ENCODE peak calls at places on chromosome 4, in six cellular contexts. W is kidney epithelial cell, V is mammary epithelial cell, E is spleen, A is fibroblast of the aortic adventitia, J is astrocyte of the spinal cord. B is an unnamed sample.

GRCh38 chr4:185276036-185276435 is 66.6 kb downstream of the SNX25 start:
- DNase-seq in W (no peak), V (peak), E (no peak), A (peak), J (peak), B (peak)

GRCh38 chr4:37528161-37528560 is 158.0 kb downstream of the RELL1 start:
- DNase-seq in W (no peak), V (peak), E (no peak), A (no peak), J (no peak), B (no peak)

GRCh38 chr4:61201562-61202099 is 1.5 kb downstream of the ADGRL3 start:
- DNase-seq in W (no peak), V (peak), E (no peak), A (no peak), J (no peak), B (peak)

GRCh38 chr4:101081695-101082369 is 265.5 kb downstream of the PPP3CA start:
- DNase-seq in W (no peak), V (peak), E (no peak), A (no peak), J (no peak), B (no peak)

GRCh38 chr4:82661601-82662000 is 99.8 kb upstream of the TMEM150C start:
- DNase-seq in W (no peak), V (no peak), E (no peak), A (no peak), J (no peak), B (no peak)

GRCh38 chr4:23327120-23327519 is 562.7 kb downstream of the PPARGC1A start:
- DNase-seq in W (no peak), V (no peak), E (no peak), A (no peak), J (no peak), B (no peak)

GRCh38 chr4:96525901-96526300 is 686.0 kb downstream of the PDHA2 start:
- DNase-seq in W (no peak), V (no peak), E (no peak), A (no peak), J (peak), B (no peak)

GRCh38 chr4:64360664-64361398 is 48.4 kb downstream of the TECRL start:
- DNase-seq in W (no peak), V (no peak), E (peak), A (no peak), J (no peak), B (no peak)

GRCh38 chr4:72613959-72614358 is 44.9 kb upstream of the ADAMTS3 start:
- DNase-seq in W (no peak), V (no peak), E (no peak), A (no peak), J (no peak), B (no peak)

GRCh38 chr4:54998991-54999390 is 126.4 kb downstream of the KDR start:
- DNase-seq in W (no peak), V (no peak), E (no peak), A (peak), J (peak), B (peak)
- TF ChIP-seq CTCF in W (peak), V (peak), E (peak), A (peak), J (peak), B (peak)

DNA sequence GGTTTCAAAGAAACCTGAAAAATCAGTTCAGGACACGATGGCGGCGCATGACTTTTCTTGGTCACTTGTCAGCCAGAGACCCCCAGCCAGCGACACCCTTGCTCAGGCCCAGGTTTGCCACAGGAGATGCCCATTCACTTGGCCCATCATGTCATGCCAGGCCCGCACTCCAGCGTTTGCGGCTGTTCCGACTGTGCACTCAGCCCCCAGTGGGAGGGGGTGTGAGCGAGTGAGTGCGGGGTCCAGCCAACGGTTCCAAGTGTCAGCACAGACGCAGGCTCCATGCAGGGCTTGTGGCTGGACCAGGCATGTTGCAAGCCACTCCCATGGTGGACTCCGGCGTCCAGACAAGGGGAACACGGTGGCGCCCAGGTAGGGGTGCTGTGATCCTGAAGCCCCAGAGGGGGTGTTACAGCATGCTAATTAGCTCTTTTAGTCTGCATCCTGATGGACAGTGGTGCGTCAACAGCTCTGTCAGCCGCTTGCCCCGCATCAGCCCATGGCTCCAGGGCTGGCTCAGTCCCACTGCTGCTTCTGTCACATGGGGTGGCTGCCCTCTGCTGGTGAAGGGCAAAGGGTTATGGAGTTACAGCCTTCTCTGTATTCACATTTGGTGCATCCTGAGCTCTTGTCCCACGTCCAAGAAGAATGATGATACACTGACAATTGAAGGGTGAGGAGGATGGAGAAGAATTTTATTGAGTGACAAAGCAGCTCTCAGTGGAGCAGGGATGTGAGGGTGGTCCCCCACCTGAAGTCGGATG is 3.7 kb upstream of the MAEA start:
- DNase-seq in W (no peak), V (no peak), E (peak), A (peak), J (no peak), B (peak)
- TF ChIP-seq CTCF in W (no peak), V (peak), E (no peak), A (peak), J (no peak), B (no peak)

GRCh38 chr4:147616849-147617172 is 386 bp upstream of the TMEM184C start:
- DNase-seq in W (no peak), V (no peak), E (no peak), A (no peak), J (no peak), B (no peak)

GRCh38 chr4:147617841-147618421 is 734 bp downstream of the TMEM184C start:
- DNase-seq in W (no peak), V (no peak), E (no peak), A (no peak), J (no peak), B (no peak)

GRCh38 chr4:147620315-147620714 is 3.1 kb downstream of the TMEM184C start:
- DNase-seq in W (no peak), V (no peak), E (no peak), A (no peak), J (no peak), B (no peak)

GRCh38 chr4:147617173-147617840 is at the start of gene TMEM184C:
- DNase-seq in W (peak), V (peak), E (peak), A (peak), J (peak), B (peak)
- TF ChIP-seq CTCF in W (no peak), V (peak), E (peak), A (peak), J (peak), B (no peak)

DNA sequence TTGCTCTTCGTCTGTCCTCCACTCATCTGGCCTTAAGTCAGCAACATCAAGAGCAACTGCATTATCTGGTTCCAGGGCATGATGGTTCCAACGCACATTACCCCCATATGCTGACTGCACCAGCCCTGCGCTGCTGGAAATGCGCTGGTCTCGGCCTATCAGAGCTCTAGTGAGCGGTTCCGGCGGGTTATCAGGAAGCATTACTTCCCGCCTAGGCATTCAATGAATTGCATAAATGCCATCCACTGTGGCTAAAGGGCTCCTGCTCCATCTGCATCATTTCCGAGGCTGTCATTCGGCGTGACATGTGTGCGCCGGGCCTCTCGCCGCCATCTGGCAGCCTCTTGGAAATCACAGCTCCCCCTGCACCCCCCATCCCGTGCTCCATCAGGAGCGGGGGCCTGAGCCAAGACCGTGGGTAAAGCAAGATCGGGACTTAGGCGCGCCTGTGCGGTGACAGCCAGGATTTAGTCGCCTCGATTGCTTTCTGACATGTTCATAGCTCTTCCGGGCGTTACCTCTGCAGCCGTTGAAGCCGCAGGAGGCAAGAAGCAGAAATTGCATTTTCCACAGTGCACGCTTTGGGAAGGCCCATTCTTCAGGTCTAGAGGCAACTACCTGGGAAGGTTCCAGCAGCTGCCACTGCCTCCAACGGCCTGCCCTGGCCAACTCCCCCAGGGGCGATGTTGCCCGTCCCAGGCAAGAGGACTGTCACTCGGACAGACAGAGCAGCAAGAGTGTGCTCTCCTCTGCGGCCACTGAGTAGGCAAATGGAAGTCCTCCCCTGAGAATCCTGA is 64.3 kb downstream of the SEPSECS start:
- DNase-seq in W (no peak), V (no peak), E (peak), A (no peak), J (no peak), B (peak)
- TF ChIP-seq CTCF in W (no peak), V (no peak), E (no peak), A (no peak), J (no peak), B (no peak)

B was measured in cardiac fibroblast.